ENCODE peak calls at places on chromosome 3, in five cellular contexts. M, U, S, K and F are unnamed samples.

GRCh38 chr3:195558602-195559001 is 15.5 kb upstream of the PPP1R2 start:
- DNase-seq in M (no peak), U (no peak), S (peak), K (no peak), F (no peak)

GRCh38 chr3:55060921-55061555 is 133.2 kb upstream of the LRTM1 start:
- DNase-seq in M (no peak), U (no peak), S (no peak), K (no peak), F (no peak)

GRCh38 chr3:172816968-172817367 is 66.4 kb downstream of the ECT2 start:
- DNase-seq in M (no peak), U (no peak), S (no peak), K (no peak), F (no peak)

GRCh38 chr3:179880868-179881267 is 155.9 kb downstream of the PEX5L start:
- DNase-seq in M (no peak), U (no peak), S (no peak), K (no peak), F (no peak)

GRCh38 chr3:185750015-185750414 is 74.8 kb downstream of the IGF2BP2 start:
- DNase-seq in M (no peak), U (no peak), S (no peak), K (no peak), F (no peak)

GRCh38 chr3:52827866-52828376 is 2.6 kb downstream of the ITIH4 start:
- DNase-seq in M (no peak), U (no peak), S (no peak), K (no peak), F (no peak)

GRCh38 chr3:190655933-190656332 is 142.0 kb downstream of the IL1RAP start:
- DNase-seq in M (no peak), U (no peak), S (no peak), K (no peak), F (no peak)

GRCh38 chr3:98903099-98903498 is 1.6 kb upstream of the DCBLD2 start:
- DNase-seq in M (no peak), U (no peak), S (no peak), K (no peak), F (no peak)

GRCh38 chr3:190205739-190206138 is 85.0 kb upstream of the P3H2 start:
- DNase-seq in M (no peak), U (no peak), S (no peak), K (no peak), F (no peak)

GRCh38 chr3:119636891-119637611 is 23.3 kb downstream of the POPDC2 start:
- DNase-seq in M (no peak), U (no peak), S (no peak), K (no peak), F (no peak)

GRCh38 chr3:179615458-179616173 is 11.0 kb downstream of the NDUFB5 start:
- DNase-seq in M (no peak), U (no peak), S (no peak), K (no peak), F (no peak)

GRCh38 chr3:12861611-12862010 is 20.2 kb upstream of the RPL32 start:
- DNase-seq in M (no peak), U (no peak), S (no peak), K (no peak), F (no peak)

GRCh38 chr3:129310111-129310601 is 31.5 kb downstream of the HMCES start:
- DNase-seq in M (no peak), U (no peak), S (no peak), K (no peak), F (no peak)

GRCh38 chr3:49133226-49133951 is 539 bp upstream of the LAMB2 start:
- DNase-seq in M (peak), U (no peak), S (peak), K (peak), F (peak)

DNA sequence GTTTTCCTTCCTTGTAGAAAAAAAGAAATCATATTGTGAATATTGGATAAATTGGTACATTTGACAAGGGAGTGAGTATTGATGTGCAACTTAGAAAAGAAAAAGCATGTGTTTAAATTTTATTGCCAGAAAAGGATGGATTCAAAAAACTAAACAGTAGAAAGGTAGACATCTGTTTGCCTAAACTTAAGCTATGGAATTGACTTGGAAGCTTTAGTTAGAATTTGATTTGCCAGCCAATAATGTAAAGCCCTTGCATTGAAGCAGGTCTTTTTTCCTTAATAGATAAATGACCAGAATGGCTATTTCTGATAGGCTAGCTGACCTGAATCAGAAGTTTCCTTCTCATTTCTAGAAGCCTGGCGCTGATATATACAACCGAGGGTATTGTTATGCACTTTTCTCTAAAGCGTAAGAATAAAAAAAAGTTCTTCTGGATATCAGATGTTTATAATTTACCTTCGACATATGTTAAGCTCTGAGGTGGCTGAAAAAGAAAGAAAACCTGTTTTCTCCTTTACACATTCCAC is 4.2 kb downstream of the RARB start:
- DNase-seq in M (no peak), U (no peak), S (no peak), K (no peak), F (no peak)
- H3K4me3 ChIP-seq in M (peak), U (no peak), S (no peak), K (peak), F (no peak)

GRCh38 chr3:67947808-67948508 is 293.5 kb upstream of the SUCLG2 start:
- DNase-seq in M (no peak), U (peak), S (no peak), K (no peak), F (peak)
- H3K4me3 ChIP-seq in M (no peak), U (peak), S (no peak), K (no peak), F (no peak)

DNA sequence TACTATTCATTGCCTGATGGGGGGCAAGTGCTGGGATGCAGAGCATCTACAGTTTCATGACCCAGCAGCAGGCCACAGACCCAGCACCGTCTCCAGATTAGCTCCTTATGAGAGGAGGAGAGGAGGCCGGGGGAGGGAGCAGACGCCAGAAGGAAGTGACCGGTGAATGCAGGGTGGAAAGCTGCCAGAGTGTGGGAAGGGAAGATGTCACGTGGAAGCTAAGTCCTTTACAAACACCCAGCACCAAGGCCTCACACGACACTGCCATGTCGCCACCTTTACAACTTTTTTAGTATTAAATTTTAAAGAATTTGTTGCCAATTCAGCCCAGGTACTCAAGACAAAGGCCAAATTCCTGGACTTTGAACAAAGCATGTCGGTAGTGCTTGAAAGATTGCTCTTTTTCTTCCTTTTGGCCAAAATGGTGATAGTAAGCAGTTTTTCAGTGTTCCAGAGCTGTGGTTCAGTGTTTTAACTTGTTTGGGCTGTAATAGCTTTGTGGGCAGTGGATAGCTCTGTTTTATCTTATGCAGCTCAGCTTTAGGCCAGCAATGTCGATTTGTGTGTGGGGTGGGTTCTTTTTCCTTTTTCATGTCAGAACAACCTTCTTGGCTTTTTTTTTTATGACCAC is 58.2 kb downstream of the ZBTB38 start:
- DNase-seq in M (peak), U (no peak), S (peak), K (peak), F (no peak)
- H3K4me3 ChIP-seq in M (no peak), U (no peak), S (no peak), K (no peak), F (no peak)

GRCh38 chr3:124993462-124993861 is 58.9 kb upstream of the MUC13 start:
- DNase-seq in M (no peak), U (no peak), S (no peak), K (peak), F (no peak)

GRCh38 chr3:124986153-124987143 is 51.9 kb upstream of the MUC13 start:
- DNase-seq in M (no peak), U (no peak), S (peak), K (peak), F (peak)

GRCh38 chr3:124997303-124998246 is 58.2 kb downstream of the HEG1 start:
- DNase-seq in M (no peak), U (no peak), S (no peak), K (no peak), F (peak)

GRCh38 chr3:124995460-124995994 is 60.3 kb downstream of the HEG1 start:
- DNase-seq in M (no peak), U (peak), S (peak), K (peak), F (peak)

GRCh38 chr3:124992041-124992440 is 57.5 kb upstream of the MUC13 start:
- DNase-seq in M (no peak), U (no peak), S (no peak), K (no peak), F (no peak)
- H3K4me3 ChIP-seq in M (no peak), U (no peak), S (no peak), K (no peak), F (no peak)

GRCh38 chr3:35321008-35321407 is 318.3 kb upstream of the ARPP21 start:
- DNase-seq in M (no peak), U (no peak), S (no peak), K (no peak), F (no peak)
- H3K4me3 ChIP-seq in M (no peak), U (no peak), S (no peak), K (no peak), F (no peak)

DNA sequence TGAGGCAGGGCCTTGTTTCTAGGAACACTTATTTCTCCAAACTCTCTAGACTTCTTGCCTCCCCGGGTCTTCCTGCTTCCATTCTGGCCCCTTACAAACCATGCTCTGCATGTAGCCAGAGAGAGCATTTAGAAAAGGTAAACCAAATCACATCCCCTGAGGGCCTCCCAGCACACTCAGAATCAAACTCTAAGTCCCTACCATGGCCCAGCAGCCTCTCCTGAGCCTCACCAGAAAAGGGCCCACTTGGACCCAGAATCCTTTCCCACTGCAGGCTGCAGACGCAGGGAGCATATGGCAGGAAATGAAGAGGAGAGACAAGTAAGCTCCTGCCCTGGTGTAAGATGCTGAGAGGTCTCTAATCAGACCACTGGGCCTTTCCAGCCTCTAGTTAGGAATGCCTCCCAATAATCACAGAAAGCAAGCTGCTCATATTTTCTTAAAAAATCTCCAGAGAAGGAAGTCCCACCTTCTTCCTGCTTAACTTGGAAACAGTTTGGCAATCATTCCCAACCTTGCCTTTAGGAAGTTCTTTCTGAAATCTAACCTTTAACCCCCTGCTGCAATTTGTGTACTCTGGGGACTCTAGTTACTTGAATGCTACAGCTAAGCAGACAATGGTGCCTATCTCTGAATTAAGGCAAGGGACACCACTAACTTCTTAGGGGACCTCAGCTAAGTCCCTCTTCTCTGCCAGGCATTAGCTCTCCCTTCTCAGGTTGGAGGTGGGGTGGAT is 4.2 kb downstream of the AMOTL2 start:
- DNase-seq in M (peak), U (no peak), S (no peak), K (no peak), F (no peak)
- H3K4me3 ChIP-seq in M (peak), U (no peak), S (no peak), K (peak), F (no peak)

GRCh38 chr3:72052841-72053409 is 268.0 kb upstream of the PROK2 start:
- DNase-seq in M (no peak), U (no peak), S (no peak), K (no peak), F (no peak)
- H3K4me3 ChIP-seq in M (no peak), U (no peak), S (no peak), K (no peak), F (no peak)

DNA sequence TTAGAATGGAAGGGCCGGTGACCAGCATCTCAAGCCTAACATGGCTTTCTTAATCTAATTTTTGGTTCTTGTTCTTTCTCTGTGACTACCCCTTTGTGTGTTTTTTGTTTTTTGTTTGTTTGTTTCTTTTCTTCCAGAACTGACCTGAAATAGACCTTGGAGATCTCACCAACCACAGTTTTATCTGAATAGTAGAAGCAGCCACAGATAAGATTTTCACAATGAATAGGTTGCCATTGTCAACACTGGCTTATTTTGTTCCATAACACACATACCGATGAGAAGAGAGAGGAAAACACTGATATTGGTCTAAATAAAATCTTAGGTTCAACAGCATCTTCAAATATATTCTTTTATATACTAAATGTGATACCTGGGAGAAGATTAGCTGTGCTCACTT is 11.5 kb downstream of the ILDR1 start:
- DNase-seq in M (no peak), U (no peak), S (no peak), K (no peak), F (no peak)
- H3K4me3 ChIP-seq in M (no peak), U (no peak), S (no peak), K (no peak), F (no peak)